ENCODE peak calls at places on chromosomes 5 and 9, in eight cellular contexts. D is T-helper 1 cell; L is stimulated activated naive CD4-positive, alpha-beta T cell; T is progenitor cell of endocrine pancreas; S is mucosa of gallbladder; M is mammary epithelial cell; E is SW480; B is nephron progenitor cell. P is an unnamed sample.
A peak's percentile ranks its signal among the peaks of the same experiment; 100 is the strongest.

GRCh38 chr5:54470191-54470590 is 14.7 kb downstream of the HSPB3 start:
- DNase-seq in D (no peak), E (no peak), M (no peak), L (no peak), T (no peak), B (no peak), S (no peak), P (no peak)

GRCh38 chr5:78638423-78638822 is 10.1 kb downstream of the LHFPL2 start:
- DNase-seq in T (no peak), B (peak; percentile 63), S (peak; percentile 81), E (no peak), L (no peak), D (no peak), M (peak; percentile 98), P (peak; percentile 87)

GRCh38 chr9:78904686-78905085 is 607.8 kb downstream of the PSAT1 start:
- DNase-seq in L (no peak), T (no peak), S (no peak), D (no peak), M (peak; percentile 54), E (no peak), B (no peak), P (no peak)

GRCh38 chr5:179269781-179270543 is 75.3 kb downstream of the ADAMTS2 start:
- DNase-seq in E (no peak), D (no peak), L (no peak), M (no peak), B (no peak), S (no peak), T (no peak), P (no peak)

GRCh38 chr9:69396759-69397158 is 71.7 kb downstream of the ENTREP1 start:
- DNase-seq in M (no peak), B (no peak), S (no peak), L (no peak), T (no peak), E (no peak), D (no peak), P (no peak)

GRCh38 chr5:150114102-150114641 is 27.8 kb upstream of the CSF1R start:
- DNase-seq in M (no peak), S (peak; percentile 9), E (no peak), B (no peak), D (no peak), L (no peak), T (no peak), P (no peak)

GRCh38 chr5:148653840-148654781 is at the start of gene HTR4:
- DNase-seq in M (no peak), E (no peak), D (no peak), S (no peak), L (no peak), T (no peak), B (peak; percentile 51), P (no peak)

GRCh38 chr5:27962201-27962600 is 923.8 kb upstream of the CDH9 start:
- DNase-seq in E (no peak), M (peak; percentile 41), S (no peak), L (no peak), D (no peak), B (no peak), T (no peak), P (no peak)

GRCh38 chr5:55994502-55994997 is at the start of gene IL6ST:
- DNase-seq in M (peak; percentile 83), L (no peak), S (peak; percentile 52), D (peak; percentile 26), B (no peak), T (no peak), E (peak; percentile 76), P (no peak)

GRCh38 chr9:137784641-137785513 is 92.7 kb upstream of the CACNA1B start:
- DNase-seq in S (no peak), D (no peak), E (no peak), M (no peak), T (no peak), L (no peak), B (no peak), P (no peak)

GRCh38 chr9:22111871-22112247 is 102.8 kb upstream of the CDKN2B start:
- DNase-seq in L (no peak), B (no peak), D (no peak), S (no peak), T (no peak), E (no peak), M (peak; percentile 82), P (no peak)

GRCh38 chr5:131082034-131082550 is 83.0 kb downstream of the HINT1 start:
- DNase-seq in S (no peak), D (no peak), T (no peak), E (no peak), M (no peak), L (no peak), B (no peak), P (peak; percentile 11)

GRCh38 chr5:139903805-139904565 is 108.4 kb downstream of the PSD2 start:
- DNase-seq in M (peak; percentile 14), E (peak; percentile 37), S (no peak), D (no peak), T (peak; percentile 39), B (peak; percentile 70), L (no peak), P (no peak)

P was measured in AG09309.